ENCODE peak calls at places on chromosomes 5 and 9, in seven cellular contexts. O, Z, I, P, T, H and U are unnamed samples.

GRCh38 chr5:8391916-8392315 is 523.0 kb downstream of the MTRR start:
- DNase-seq in O (no peak), Z (no peak), I (no peak), P (peak), T (no peak), H (no peak), U (no peak)

GRCh38 chr5:139569276-139569955 is 8.3 kb downstream of the UBE2D2 start:
- DNase-seq in O (no peak), Z (no peak), I (no peak), P (no peak), T (no peak), H (no peak), U (peak)

GRCh38 chr9:107242073-107243063 is 40.7 kb upstream of the RAD23B start:
- DNase-seq in O (no peak), Z (no peak), I (no peak), P (no peak), T (no peak), H (no peak), U (no peak)

GRCh38 chr5:138603521-138603920 is 28.3 kb upstream of the HSPA9 start:
- DNase-seq in O (no peak), Z (no peak), I (no peak), P (peak), T (no peak), H (no peak), U (peak)

GRCh38 chr5:141753971-141754713 is 72.1 kb upstream of the ARAP3 start:
- DNase-seq in O (peak), Z (peak), I (peak), P (no peak), T (no peak), H (no peak), U (peak)

GRCh38 chr5:173626501-173626812 is 10.0 kb upstream of the BOD1 start:
- DNase-seq in O (no peak), Z (no peak), I (no peak), P (no peak), T (no peak), H (no peak), U (no peak)

GRCh38 chr5:5063533-5063953 is 76.6 kb upstream of the ADAMTS16 start:
- DNase-seq in O (no peak), Z (peak), I (no peak), P (no peak), T (no peak), H (no peak), U (no peak)

GRCh38 chr5:96880402-96881164 is 4.3 kb downstream of the ERAP2 start:
- DNase-seq in O (no peak), Z (no peak), I (no peak), P (no peak), T (no peak), H (peak), U (peak)

GRCh38 chr9:72675586-72675985 is 154.2 kb downstream of the TMC1 start:
- DNase-seq in O (peak), Z (no peak), I (no peak), P (peak), T (no peak), H (no peak), U (peak)

GRCh38 chr5:1127991-1128785 is 16.3 kb upstream of the SLC12A7 start:
- DNase-seq in O (no peak), Z (no peak), I (no peak), P (no peak), T (no peak), H (no peak), U (peak)

GRCh38 chr5:60489377-60489776 is 210.6 kb downstream of the DEPDC1B start:
- DNase-seq in O (no peak), Z (no peak), I (no peak), P (no peak), T (no peak), H (no peak), U (no peak)

GRCh38 chr5:60489856-60490255 is 210.1 kb downstream of the DEPDC1B start:
- DNase-seq in O (no peak), Z (no peak), I (no peak), P (no peak), T (no peak), H (no peak), U (no peak)

GRCh38 chr5:60487885-60488425 is 212.0 kb downstream of the DEPDC1B start:
- DNase-seq in O (no peak), Z (no peak), I (no peak), P (no peak), T (no peak), H (no peak), U (no peak)

GRCh38 chr5:60487466-60487865 is 212.5 kb downstream of the DEPDC1B start:
- DNase-seq in O (no peak), Z (no peak), I (no peak), P (no peak), T (no peak), H (no peak), U (no peak)

DNA sequence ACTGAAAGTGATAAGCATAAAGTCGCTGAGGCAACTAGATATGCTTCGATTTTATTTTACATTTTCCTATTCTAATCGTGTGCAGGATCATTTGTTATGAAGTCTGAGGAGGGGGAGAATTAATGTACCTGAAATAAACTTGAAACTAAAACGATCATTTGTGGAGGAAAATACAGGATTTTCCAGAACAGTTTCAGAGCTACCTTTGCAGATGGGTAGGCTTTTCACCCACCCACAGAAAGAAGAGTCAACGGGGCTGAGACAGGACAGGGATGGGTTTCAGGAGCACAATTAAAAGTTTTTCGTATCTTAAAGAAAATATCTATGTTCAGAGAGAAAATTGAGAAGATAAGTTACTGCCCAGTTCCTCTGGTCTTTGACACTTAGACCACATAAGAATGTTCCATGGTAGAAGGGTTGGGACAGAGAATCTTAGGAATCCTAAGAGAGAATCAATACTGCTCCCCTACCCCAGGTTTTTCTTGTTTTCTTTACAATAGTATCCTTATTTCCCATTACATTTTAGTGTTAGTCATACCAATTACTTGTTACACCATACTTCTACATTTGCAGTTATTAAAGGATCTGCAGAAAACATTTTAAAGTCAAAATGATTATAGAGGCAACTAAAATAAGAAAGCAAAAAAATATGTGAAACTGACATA is 211.4 kb downstream of the DEPDC1B start:
- DNase-seq in O (no peak), Z (no peak), I (no peak), P (no peak), T (no peak), H (no peak), U (no peak)
- H3K4me3 ChIP-seq in O (no peak), Z (peak), I (no peak), P (no peak), T (peak), H (peak), U (no peak)

GRCh38 chr5:21663082-21663481 is 1190.1 kb downstream of the CDH12 start:
- DNase-seq in O (no peak), Z (no peak), I (no peak), P (no peak), T (no peak), H (no peak), U (no peak)
- TF ChIP-seq CTCF in O (no peak), Z (no peak), I (no peak), P (no peak), T (no peak), H (no peak), U (peak)

DNA sequence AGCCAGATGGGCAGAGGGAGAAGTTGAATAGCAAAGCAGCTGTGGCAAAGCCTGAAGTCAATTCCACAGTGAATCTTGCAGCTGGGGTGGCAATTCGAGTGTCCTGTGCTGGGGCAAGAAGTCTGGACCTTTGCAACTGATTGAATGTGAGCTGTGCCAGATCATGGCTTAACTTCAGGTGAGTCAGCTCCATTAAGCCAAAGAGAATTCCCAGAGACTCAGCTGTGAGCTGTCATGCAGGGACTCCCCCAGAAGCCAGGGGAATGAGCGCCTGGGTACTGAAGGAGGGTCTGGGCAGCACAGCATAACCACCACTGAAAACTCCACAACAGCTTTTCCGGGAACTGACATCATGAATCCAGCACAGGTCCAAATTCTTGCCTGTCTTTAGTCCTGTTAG is 153.5 kb upstream of the TRPC7 start:
- DNase-seq in O (no peak), Z (no peak), I (no peak), P (peak), T (no peak), H (no peak), U (no peak)
- H3K4me3 ChIP-seq in O (no peak), Z (no peak), I (no peak), P (no peak), T (no peak), H (no peak), U (no peak)

GRCh38 chr9:69658987-69659677 is 13.0 kb downstream of the APBA1 start:
- DNase-seq in O (no peak), Z (no peak), I (no peak), P (no peak), T (no peak), H (no peak), U (no peak)

GRCh38 chr9:69657269-69657668 is 14.9 kb downstream of the APBA1 start:
- DNase-seq in O (no peak), Z (no peak), I (no peak), P (no peak), T (no peak), H (no peak), U (peak)

GRCh38 chr9:69653261-69653660 is 18.9 kb downstream of the APBA1 start:
- DNase-seq in O (no peak), Z (no peak), I (no peak), P (no peak), T (no peak), H (no peak), U (no peak)

GRCh38 chr9:69660304-69660703 is 11.9 kb downstream of the APBA1 start:
- DNase-seq in O (no peak), Z (no peak), I (no peak), P (no peak), T (no peak), H (no peak), U (no peak)

DNA sequence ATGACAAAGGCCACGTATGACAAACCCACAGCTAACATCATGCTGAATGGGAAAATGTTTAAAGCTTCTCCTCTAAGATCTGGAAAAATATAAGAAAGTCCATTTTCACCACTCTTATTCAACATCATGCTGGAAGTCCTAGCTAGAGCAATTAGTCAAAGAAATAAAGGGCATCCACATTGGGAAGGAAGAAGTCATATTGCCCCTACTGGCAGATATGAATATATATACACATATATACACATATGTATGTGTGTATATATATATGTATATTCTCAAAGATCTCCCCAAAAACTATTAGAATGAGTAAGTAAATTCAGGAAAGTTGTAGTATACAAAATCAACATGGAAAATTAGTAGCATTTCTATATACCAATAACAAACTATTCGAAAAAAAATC is 17.1 kb downstream of the APBA1 start:
- DNase-seq in O (no peak), Z (no peak), I (no peak), P (no peak), T (no peak), H (no peak), U (no peak)
- TF ChIP-seq CTCF in O (no peak), Z (no peak), I (no peak), P (no peak), T (no peak), H (no peak), U (no peak)

DNA sequence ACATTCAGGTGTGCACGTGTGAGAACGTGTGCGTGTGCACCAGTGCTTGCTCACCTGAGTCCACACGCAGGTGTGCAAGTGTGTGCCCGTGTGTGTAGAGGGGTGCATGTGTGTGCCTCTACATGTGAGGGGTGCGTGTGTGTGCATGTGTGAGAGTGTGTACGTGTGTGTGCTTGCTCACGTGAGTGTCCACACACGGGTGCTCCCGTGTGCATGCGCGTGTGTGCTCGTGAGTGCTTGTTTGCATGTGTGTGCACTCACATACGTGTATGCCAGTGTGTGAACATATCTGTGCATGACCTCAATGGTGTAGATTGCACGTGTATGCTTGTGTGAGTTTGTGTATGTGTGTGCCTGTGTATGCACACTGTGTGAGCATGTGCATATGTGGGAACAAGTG is 40.5 kb upstream of the NOTCH1 start:
- DNase-seq in O (no peak), Z (no peak), I (no peak), P (no peak), T (no peak), H (no peak), U (no peak)
- H3K4me3 ChIP-seq in O (no peak), Z (no peak), I (no peak), P (no peak), T (no peak), H (no peak), U (no peak)

GRCh38 chr9:97307091-97307490 is 368 bp upstream of the CCDC180 start:
- DNase-seq in O (peak), Z (no peak), I (no peak), P (peak), T (no peak), H (no peak), U (peak)
- TF ChIP-seq CTCF in O (peak), Z (no peak), I (no peak), P (peak), T (no peak), H (peak), U (no peak)

GRCh38 chr5:115840825-115841224 is 540 bp downstream of the ATG12 start:
- DNase-seq in O (no peak), Z (no peak), I (no peak), P (no peak), T (no peak), H (no peak), U (no peak)

GRCh38 chr5:115842089-115842881 is 550 bp downstream of the AP3S1 start:
- DNase-seq in O (no peak), Z (peak), I (peak), P (no peak), T (no peak), H (no peak), U (no peak)

GRCh38 chr5:115841382-115842088 is at the start of the genes AP3S1 and ATG12:
- DNase-seq in O (peak), Z (peak), I (peak), P (peak), T (peak), H (peak), U (peak)

GRCh38 chr5:115835481-115835880 is 5.9 kb downstream of the ATG12 start:
- DNase-seq in O (no peak), Z (no peak), I (no peak), P (no peak), T (no peak), H (no peak), U (no peak)

GRCh38 chr5:115838885-115839518 is 2.4 kb downstream of the ATG12 start:
- DNase-seq in O (no peak), Z (peak), I (no peak), P (no peak), T (no peak), H (no peak), U (peak)
- H3K4me3 ChIP-seq in O (peak), Z (no peak), I (peak), P (no peak), T (no peak), H (no peak), U (peak)

DNA sequence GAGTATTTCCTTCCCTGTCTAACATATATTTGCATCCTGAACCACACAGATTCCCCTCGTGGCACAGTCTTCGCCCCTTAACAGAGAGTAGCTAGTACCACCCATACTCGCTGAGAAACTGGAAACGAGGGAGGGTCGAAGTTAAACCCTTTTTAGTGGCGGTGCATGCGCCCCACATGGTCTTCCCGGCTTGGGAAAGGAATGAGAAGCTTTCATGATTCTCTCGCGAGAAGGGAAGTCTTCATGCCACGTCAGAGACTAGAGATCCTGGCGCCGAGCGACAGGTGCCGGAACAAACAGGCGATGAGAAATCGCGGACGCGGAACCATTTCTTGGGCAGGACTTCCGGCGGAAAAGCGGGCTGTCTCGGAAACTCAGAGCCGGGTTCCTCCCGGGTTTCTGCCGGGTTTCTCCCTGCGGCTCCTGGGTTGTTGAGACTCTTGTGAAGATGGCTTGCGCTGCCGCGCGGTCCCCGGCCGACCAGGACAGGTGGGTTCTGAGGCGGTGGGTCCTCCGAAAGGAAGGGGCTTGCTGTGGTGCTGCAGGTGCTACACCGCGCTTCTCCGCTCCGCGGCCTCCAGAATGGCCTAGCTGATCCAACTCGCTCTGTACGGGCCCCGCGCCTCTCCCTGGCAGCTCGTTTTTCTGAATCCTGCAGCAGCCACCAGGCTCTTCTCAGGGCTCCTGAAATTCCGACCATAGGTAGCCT is at the start of gene SRP19:
- DNase-seq in O (peak), Z (peak), I (peak), P (peak), T (peak), H (peak), U (peak)
- TF ChIP-seq CTCF in O (no peak), Z (no peak), I (no peak), P (no peak), T (no peak), H (no peak), U (no peak)